ENCODE peak calls at places on chromosome 7, in ten cellular contexts. V is IMR-90, H is breast epithelium, D is ovary, S is HCT116, L is A549, A is tibial nerve, X is Peyer's patch, W is body of pancreas, I is endothelial cell of umbilical vein. T is an unnamed sample.

GRCh38 chr7:75565129-75565528 is 73.0 kb downstream of the SPDYE5 start:
- DNase-seq in H (peak; percentile 89), I (peak; percentile 96), A (no peak), W (peak; percentile 7), L (no peak), S (no peak), D (no peak), V (peak; percentile 93), X (no peak), T (peak; percentile 90)

GRCh38 chr7:126605056-126605455 is 647.7 kb downstream of the GRM8 start:
- DNase-seq in W (no peak), X (no peak), I (no peak), V (no peak), D (no peak), S (no peak), A (no peak), H (no peak), L (no peak), T (no peak)

GRCh38 chr7:46569117-46569433 is 648.0 kb upstream of the IGFBP3 start:
- DNase-seq in V (no peak), S (no peak), W (no peak), X (peak; percentile 72), L (no peak), A (no peak), D (no peak), H (no peak), I (peak; percentile 11), T (peak; percentile 48)

GRCh38 chr7:56493196-56493595 is 377.0 kb upstream of the NUPR2 start:
- DNase-seq in S (no peak), L (no peak), D (no peak), I (no peak), V (no peak), A (no peak), H (no peak), X (no peak), W (no peak), T (no peak)

GRCh38 chr7:18496336-18496700 is 769 bp downstream of the HDAC9 start:
- DNase-seq in S (no peak), I (no peak), V (no peak), A (no peak), L (no peak), W (no peak), X (no peak), H (no peak), D (no peak), T (no peak)

GRCh38 chr7:149773446-149774236 is at the start of gene ZNF467:
- DNase-seq in H (peak; percentile 48), W (peak; percentile 88), I (peak; percentile 27), V (no peak), S (no peak), L (no peak), D (peak; percentile 85), X (peak; percentile 73), A (peak; percentile 39), T (peak; percentile 87)

GRCh38 chr7:126574838-126575250 is 677.9 kb downstream of the GRM8 start:
- DNase-seq in A (no peak), X (no peak), H (no peak), D (no peak), W (no peak), L (peak; percentile 3), S (peak; percentile 15), I (no peak), V (no peak), T (no peak)

GRCh38 chr7:31119249-31119648 is 67.1 kb downstream of the ADCYAP1R1 start:
- DNase-seq in A (no peak), L (no peak), S (no peak), V (no peak), I (no peak), X (peak; percentile 17), H (no peak), W (no peak), D (no peak), T (no peak)

GRCh38 chr7:23114854-23115253 is 9.3 kb downstream of the KLHL7 start:
- DNase-seq in A (no peak), V (peak; percentile 63), X (no peak), I (no peak), S (no peak), W (no peak), H (no peak), D (no peak), L (no peak), T (no peak)
- TF ChIP-seq POLR2A in A (no peak), V (no peak), X (no peak), I (no peak), S (no peak), W (no peak), H (no peak), D (no peak), L (no peak), T (no peak)

GRCh38 chr7:1883834-1884582 is 213.9 kb downstream of the ELFN1 start:
- DNase-seq in X (no peak), I (no peak), W (no peak), A (no peak), D (no peak), S (no peak), V (no peak), H (no peak), L (no peak), T (no peak)

GRCh38 chr7:1882451-1882850 is 212.4 kb downstream of the ELFN1 start:
- DNase-seq in V (no peak), A (no peak), H (no peak), W (no peak), X (no peak), S (no peak), I (no peak), D (no peak), L (no peak), T (no peak)

GRCh38 chr7:1881946-1882345 is 211.9 kb downstream of the ELFN1 start:
- DNase-seq in A (no peak), D (no peak), H (no peak), V (no peak), S (no peak), L (no peak), X (no peak), I (no peak), W (no peak), T (no peak)

GRCh38 chr7:1884583-1885350 is 214.7 kb downstream of the ELFN1 start:
- DNase-seq in I (no peak), L (no peak), A (no peak), X (no peak), S (no peak), D (no peak), H (no peak), W (no peak), V (peak; percentile 20), T (no peak)

DNA sequence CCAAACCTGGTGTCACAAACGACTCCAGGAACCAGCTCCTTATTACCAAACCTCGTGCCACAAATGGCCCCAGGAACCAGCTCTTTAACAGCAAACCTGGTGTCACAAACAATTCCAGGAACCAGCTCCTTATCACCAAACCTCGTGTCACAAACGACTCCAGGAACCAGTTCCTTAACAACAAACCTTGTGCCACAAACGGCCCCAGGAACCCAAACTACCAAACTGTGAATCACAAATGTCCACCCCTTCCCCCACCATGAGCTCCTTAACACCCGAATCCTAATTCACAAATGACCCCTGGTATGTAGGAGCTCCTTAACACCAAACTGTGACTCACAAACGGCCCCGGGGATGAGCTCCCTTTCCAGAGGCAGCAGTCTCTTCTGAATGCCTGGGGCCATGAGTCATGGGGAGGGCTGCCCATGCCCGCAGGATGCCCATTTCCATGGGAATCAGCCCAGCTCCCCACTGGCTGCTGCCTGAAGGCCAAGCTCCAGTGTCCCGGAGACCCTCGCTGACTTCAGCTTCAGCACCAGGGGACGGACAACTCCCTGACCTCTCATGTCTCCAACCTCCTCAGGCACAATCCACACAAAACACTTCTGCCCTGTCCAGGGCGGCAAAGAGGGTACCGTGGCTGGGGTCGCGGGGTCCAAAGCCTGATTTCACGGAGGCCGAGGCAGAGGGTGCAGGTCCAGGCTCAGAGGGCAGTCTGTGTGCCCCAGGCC is 213.1 kb downstream of the ELFN1 start:
- DNase-seq in X (no peak), H (no peak), D (no peak), V (peak; percentile 82), I (peak; percentile 47), S (peak; percentile 68), W (no peak), L (peak; percentile 82), A (no peak), T (no peak)
- H3K4me1 ChIP-seq in X (no peaks in the 10 kb centered on the region), H (no peaks in the 10 kb centered on the region), D (no peaks in the 10 kb centered on the region), V (peaks cover 17% of the 10 kb centered on the region), I (no peaks in the 10 kb centered on the region), S (peaks cover 35% of the 10 kb centered on the region), W (peaks cover 6% of the 10 kb centered on the region), L (peaks cover 15% of the 10 kb centered on the region), A (no peaks in the 10 kb centered on the region), T (no peaks in the 10 kb centered on the region)

GRCh38 chr7:100835903-100836811 is 8.8 kb upstream of the EPHB4 start:
- DNase-seq in L (no peak), V (no peak), S (no peak), D (peak; percentile 56), I (peak; percentile 87), H (peak; percentile 70), X (peak; percentile 68), A (no peak), W (no peak), T (peak; percentile 28)

GRCh38 chr7:100836812-100837098 is 9.4 kb upstream of the EPHB4 start:
- DNase-seq in I (no peak), W (no peak), L (no peak), D (no peak), S (no peak), H (no peak), A (no peak), V (no peak), X (no peak), T (no peak)

GRCh38 chr7:100840470-100841100 is 11.9 kb upstream of the SLC12A9 start:
- DNase-seq in H (no peak), S (no peak), I (no peak), X (no peak), V (no peak), W (no peak), A (no peak), L (no peak), D (no peak), T (no peak)

GRCh38 chr7:100839361-100839760 is 12.0 kb upstream of the EPHB4 start:
- DNase-seq in V (no peak), H (no peak), I (no peak), W (no peak), L (no peak), X (no peak), A (no peak), S (no peak), D (no peak), T (no peak)

DNA sequence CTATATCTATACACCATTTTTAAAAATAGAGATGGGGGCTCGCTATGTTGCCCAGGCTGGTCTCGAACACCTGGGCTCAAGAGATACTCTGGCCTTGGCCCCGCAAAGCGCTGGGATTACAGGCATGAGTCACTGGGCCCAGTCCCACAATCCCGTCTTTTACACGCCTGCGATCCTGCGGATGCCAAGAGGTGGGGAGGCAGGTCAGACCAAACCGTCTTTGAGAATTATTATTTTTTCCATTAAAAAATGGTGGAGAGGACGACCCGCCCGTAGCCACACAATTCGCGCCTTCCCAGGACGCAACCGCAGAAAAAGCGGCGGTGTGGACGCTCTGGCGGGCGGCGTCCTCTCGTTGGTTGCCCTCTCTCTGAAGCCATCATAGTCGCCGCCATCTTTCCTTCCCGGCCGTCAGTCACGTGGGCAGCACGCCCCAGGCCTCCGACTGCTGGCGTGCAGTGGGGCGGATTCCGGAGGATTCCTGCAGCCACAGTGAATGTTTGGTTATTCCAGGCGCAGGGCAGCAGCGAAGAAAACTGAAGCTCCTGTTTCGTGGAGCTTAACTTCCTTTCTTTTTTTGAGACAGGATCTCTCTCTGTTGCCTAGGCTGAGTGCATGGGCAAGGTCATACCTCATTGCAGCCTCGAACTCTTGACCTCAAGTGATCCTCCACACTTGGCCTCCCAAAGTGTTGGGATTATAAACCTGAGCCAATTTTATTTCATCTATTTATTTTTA is 9.9 kb upstream of the EPHB4 start:
- DNase-seq in X (peak; percentile 95), V (peak; percentile 90), L (peak; percentile 81), D (peak; percentile 94), A (peak; percentile 78), H (peak; percentile 91), W (peak; percentile 93), S (peak; percentile 82), I (peak; percentile 92), T (peak; percentile 92)
- TF ChIP-seq POLR2A in X (no peak), V (no peak), L (peak; percentile 50), D (peak; percentile 50), A (peak; percentile 54), H (no peak), W (peak; percentile 23), S (peak; percentile 52), I (peak; percentile 77), T (no peak)

GRCh38 chr7:47581821-47582747 is at the start of gene TNS3:
- DNase-seq in L (no peak), I (no peak), W (peak; percentile 73), V (peak; percentile 36), H (no peak), A (no peak), D (peak; percentile 78), X (peak; percentile 67), S (no peak), T (peak; percentile 59)
- H3K4me1 ChIP-seq in L (peaks cover 63% of the 10 kb centered on the region), I (peaks cover 18% of the 10 kb centered on the region), W (peaks cover 53% of the 10 kb centered on the region), V (peaks cover 33% of the 10 kb centered on the region), H (peaks cover 15% of the 10 kb centered on the region), A (peaks cover 51% of the 10 kb centered on the region), D (peaks cover 35% of the 10 kb centered on the region), X (peaks cover 41% of the 10 kb centered on the region), S (peaks cover 26% of the 10 kb centered on the region), T (peaks cover 63% of the 10 kb centered on the region)

T was measured in thyroid gland.